ENCODE peak calls at places on chromosomes 7 and 10, in five cellular contexts. One of them, this sample, is unnamed.

GRCh38 chr10:17779761-17780160 is 27.8 kb downstream of the TMEM236 start:
- DNase-seq in IMR-90: no peak
- DNase-seq in endothelial cell: no peak
- DNase-seq in astrocyte of the spinal cord: no peak
- DNase-seq in lower leg skin: no peak
- DNase-seq in this sample: no peak

GRCh38 chr7:28957064-28957821 is 887 bp downstream of the TRIL start:
- DNase-seq in IMR-90: no peak
- DNase-seq in lower leg skin: no peak
- DNase-seq in endothelial cell: peak
- DNase-seq in astrocyte of the spinal cord: peak
- DNase-seq in this sample: peak

GRCh38 chr10:51389415-51390342 is 309.7 kb downstream of the CSTF2T start:
- DNase-seq in astrocyte of the spinal cord: peak
- DNase-seq in endothelial cell: peak
- DNase-seq in IMR-90: peak
- DNase-seq in lower leg skin: no peak
- DNase-seq in this sample: peak

GRCh38 chr7:18352339-18353255 is 143.0 kb upstream of the HDAC9 start:
- DNase-seq in lower leg skin: peak
- DNase-seq in astrocyte of the spinal cord: peak
- DNase-seq in endothelial cell: peak
- DNase-seq in IMR-90: peak
- DNase-seq in this sample: peak

GRCh38 chr7:74371381-74372059 is 82.2 kb upstream of the GTF2IRD1 start:
- DNase-seq in astrocyte of the spinal cord: no peak
- DNase-seq in lower leg skin: no peak
- DNase-seq in endothelial cell: peak
- DNase-seq in IMR-90: no peak
- DNase-seq in this sample: no peak

GRCh38 chr7:22759721-22760120 is 32.7 kb downstream of the IL6 start:
- DNase-seq in astrocyte of the spinal cord: peak
- DNase-seq in IMR-90: peak
- DNase-seq in endothelial cell: no peak
- DNase-seq in lower leg skin: no peak
- DNase-seq in this sample: no peak

GRCh38 chr10:49593564-49593875 is 16.6 kb upstream of the SLC18A3 start:
- DNase-seq in lower leg skin: peak
- DNase-seq in astrocyte of the spinal cord: no peak
- DNase-seq in IMR-90: no peak
- DNase-seq in endothelial cell: no peak
- DNase-seq in this sample: no peak

GRCh38 chr10:80502621-80503583 is 34.8 kb upstream of the SH2D4B start:
- DNase-seq in astrocyte of the spinal cord: no peak
- DNase-seq in endothelial cell: no peak
- DNase-seq in lower leg skin: no peak
- DNase-seq in IMR-90: no peak
- DNase-seq in this sample: no peak

GRCh38 chr7:71254751-71255150 is 122.8 kb downstream of the GALNT17 start:
- DNase-seq in IMR-90: no peak
- DNase-seq in lower leg skin: no peak
- DNase-seq in astrocyte of the spinal cord: no peak
- DNase-seq in endothelial cell: no peak
- DNase-seq in this sample: no peak

GRCh38 chr10:91556691-91557529 is 76.0 kb downstream of the PPP1R3C start:
- DNase-seq in astrocyte of the spinal cord: no peak
- DNase-seq in IMR-90: no peak
- DNase-seq in endothelial cell: no peak
- DNase-seq in lower leg skin: no peak
- DNase-seq in this sample: no peak

GRCh38 chr7:153657182-153657800 is 394.9 kb upstream of the DPP6 start:
- DNase-seq in lower leg skin: no peak
- DNase-seq in astrocyte of the spinal cord: no peak
- DNase-seq in endothelial cell: no peak
- DNase-seq in IMR-90: no peak
- DNase-seq in this sample: no peak

GRCh38 chr10:120555436-120556163 is 98.6 kb downstream of the PLPP4 start:
- DNase-seq in endothelial cell: no peak
- DNase-seq in astrocyte of the spinal cord: no peak
- DNase-seq in lower leg skin: no peak
- DNase-seq in IMR-90: no peak
- DNase-seq in this sample: no peak

GRCh38 chr10:47326927-47327330 is 4.7 kb downstream of the GDF2 start:
- DNase-seq in lower leg skin: no peak
- DNase-seq in endothelial cell: no peak
- DNase-seq in IMR-90: no peak
- DNase-seq in astrocyte of the spinal cord: no peak
- DNase-seq in this sample: no peak

GRCh38 chr10:4770766-4771553 is 55.0 kb upstream of the AKR1E2 start:
- DNase-seq in endothelial cell: no peak
- DNase-seq in astrocyte of the spinal cord: peak
- DNase-seq in IMR-90: peak
- DNase-seq in lower leg skin: no peak
- DNase-seq in this sample: no peak

GRCh38 chr10:127986543-127987466 is 79.9 kb downstream of the PTPRE start:
- DNase-seq in endothelial cell: no peak
- DNase-seq in astrocyte of the spinal cord: no peak
- DNase-seq in IMR-90: no peak
- DNase-seq in lower leg skin: no peak
- DNase-seq in this sample: no peak

GRCh38 chr10:49831352-49832040 is 69.4 kb upstream of the OGDHL start:
- DNase-seq in astrocyte of the spinal cord: peak
- DNase-seq in IMR-90: peak
- DNase-seq in lower leg skin: no peak
- DNase-seq in endothelial cell: peak
- DNase-seq in this sample: no peak

GRCh38 chr10:3482200-3482993 is 302.6 kb downstream of the KLF6 start:
- DNase-seq in astrocyte of the spinal cord: peak
- DNase-seq in IMR-90: peak
- DNase-seq in lower leg skin: peak
- DNase-seq in endothelial cell: no peak
- DNase-seq in this sample: no peak

GRCh38 chr7:44375236-44375699 is 49.9 kb upstream of the CAMK2B start:
- DNase-seq in lower leg skin: no peak
- DNase-seq in IMR-90: no peak
- DNase-seq in astrocyte of the spinal cord: no peak
- DNase-seq in endothelial cell: peak
- DNase-seq in this sample: no peak

GRCh38 chr10:131080571-131080970 is 230.9 kb downstream of the TCERG1L start:
- DNase-seq in IMR-90: no peak
- DNase-seq in astrocyte of the spinal cord: no peak
- DNase-seq in endothelial cell: no peak
- DNase-seq in lower leg skin: no peak
- DNase-seq in this sample: no peak

GRCh38 chr7:94823952-94824351 is 83.4 kb upstream of the PPP1R9A start:
- DNase-seq in endothelial cell: no peak
- DNase-seq in astrocyte of the spinal cord: peak
- DNase-seq in IMR-90: peak
- DNase-seq in lower leg skin: no peak
- DNase-seq in this sample: no peak

GRCh38 chr7:95246935-95247370 is 77.4 kb downstream of the PON1 start:
- DNase-seq in astrocyte of the spinal cord: peak
- DNase-seq in IMR-90: peak
- DNase-seq in endothelial cell: peak
- DNase-seq in lower leg skin: peak
- DNase-seq in this sample: peak

GRCh38 chr10:104328916-104329710 is 9.2 kb downstream of the ITPRIP start:
- DNase-seq in endothelial cell: peak
- DNase-seq in lower leg skin: peak
- DNase-seq in astrocyte of the spinal cord: peak
- DNase-seq in IMR-90: peak
- DNase-seq in this sample: no peak

GRCh38 chr7:16203065-16203464 is 218.3 kb downstream of the CRPPA start:
- DNase-seq in endothelial cell: no peak
- DNase-seq in astrocyte of the spinal cord: no peak
- DNase-seq in lower leg skin: no peak
- DNase-seq in IMR-90: no peak
- DNase-seq in this sample: no peak

GRCh38 chr10:27601519-27601918 is 97.4 kb downstream of the RAB18 start:
- DNase-seq in lower leg skin: no peak
- DNase-seq in astrocyte of the spinal cord: no peak
- DNase-seq in endothelial cell: no peak
- DNase-seq in IMR-90: peak
- DNase-seq in this sample: no peak

GRCh38 chr10:17174626-17175025 is 26.8 kb downstream of the TRDMT1 start:
- DNase-seq in astrocyte of the spinal cord: no peak
- DNase-seq in IMR-90: no peak
- DNase-seq in endothelial cell: no peak
- DNase-seq in lower leg skin: no peak
- DNase-seq in this sample: no peak

GRCh38 chr10:55628260-55628701 is 732.8 kb downstream of the ZWINT start:
- DNase-seq in astrocyte of the spinal cord: peak
- DNase-seq in lower leg skin: no peak
- DNase-seq in endothelial cell: peak
- DNase-seq in IMR-90: no peak
- DNase-seq in this sample: peak
- TF ChIP-seq CTCF in astrocyte of the spinal cord: no peak
- TF ChIP-seq CTCF in lower leg skin: no peak
- TF ChIP-seq CTCF in endothelial cell: no peak
- TF ChIP-seq CTCF in IMR-90: no peak
- TF ChIP-seq CTCF in this sample: no peak

GRCh38 chr7:118350260-118350659 is 125.8 kb downstream of the ANKRD7 start:
- DNase-seq in lower leg skin: no peak
- DNase-seq in endothelial cell: no peak
- DNase-seq in astrocyte of the spinal cord: no peak
- DNase-seq in IMR-90: no peak
- DNase-seq in this sample: no peak

GRCh38 chr7:118349604-118350003 is 125.1 kb downstream of the ANKRD7 start:
- DNase-seq in astrocyte of the spinal cord: no peak
- DNase-seq in endothelial cell: no peak
- DNase-seq in IMR-90: no peak
- DNase-seq in lower leg skin: no peak
- DNase-seq in this sample: no peak

GRCh38 chr7:118352854-118353453 is 128.4 kb downstream of the ANKRD7 start:
- DNase-seq in lower leg skin: no peak
- DNase-seq in endothelial cell: no peak
- DNase-seq in astrocyte of the spinal cord: peak
- DNase-seq in IMR-90: no peak
- DNase-seq in this sample: no peak
- TF ChIP-seq CTCF in lower leg skin: no peak
- TF ChIP-seq CTCF in endothelial cell: no peak
- TF ChIP-seq CTCF in astrocyte of the spinal cord: peak
- TF ChIP-seq CTCF in IMR-90: no peak
- TF ChIP-seq CTCF in this sample: peak

GRCh38 chr10:46220872-46221538 is 65.8 kb upstream of the ANTXRL start:
- DNase-seq in astrocyte of the spinal cord: no peak
- DNase-seq in lower leg skin: no peak
- DNase-seq in endothelial cell: no peak
- DNase-seq in IMR-90: no peak
- DNase-seq in this sample: no peak
- TF ChIP-seq CTCF in astrocyte of the spinal cord: no peak
- TF ChIP-seq CTCF in lower leg skin: no peak
- TF ChIP-seq CTCF in endothelial cell: peak
- TF ChIP-seq CTCF in IMR-90: no peak
- TF ChIP-seq CTCF in this sample: peak

GRCh38 chr7:1953199-1954190 is 279.2 kb downstream of the MAD1L1 start:
- DNase-seq in astrocyte of the spinal cord: no peak
- DNase-seq in endothelial cell: no peak
- DNase-seq in IMR-90: no peak
- DNase-seq in lower leg skin: no peak
- DNase-seq in this sample: no peak

GRCh38 chr7:1956141-1956540 is 276.6 kb downstream of the MAD1L1 start:
- DNase-seq in lower leg skin: no peak
- DNase-seq in astrocyte of the spinal cord: no peak
- DNase-seq in IMR-90: no peak
- DNase-seq in endothelial cell: no peak
- DNase-seq in this sample: no peak

GRCh38 chr7:1952169-1952760 is 280.5 kb downstream of the MAD1L1 start:
- DNase-seq in astrocyte of the spinal cord: no peak
- DNase-seq in IMR-90: no peak
- DNase-seq in endothelial cell: no peak
- DNase-seq in lower leg skin: no peak
- DNase-seq in this sample: no peak

GRCh38 chr7:1952781-1953180 is 280.0 kb downstream of the MAD1L1 start:
- DNase-seq in lower leg skin: no peak
- DNase-seq in astrocyte of the spinal cord: no peak
- DNase-seq in endothelial cell: no peak
- DNase-seq in IMR-90: no peak
- DNase-seq in this sample: no peak

DNA sequence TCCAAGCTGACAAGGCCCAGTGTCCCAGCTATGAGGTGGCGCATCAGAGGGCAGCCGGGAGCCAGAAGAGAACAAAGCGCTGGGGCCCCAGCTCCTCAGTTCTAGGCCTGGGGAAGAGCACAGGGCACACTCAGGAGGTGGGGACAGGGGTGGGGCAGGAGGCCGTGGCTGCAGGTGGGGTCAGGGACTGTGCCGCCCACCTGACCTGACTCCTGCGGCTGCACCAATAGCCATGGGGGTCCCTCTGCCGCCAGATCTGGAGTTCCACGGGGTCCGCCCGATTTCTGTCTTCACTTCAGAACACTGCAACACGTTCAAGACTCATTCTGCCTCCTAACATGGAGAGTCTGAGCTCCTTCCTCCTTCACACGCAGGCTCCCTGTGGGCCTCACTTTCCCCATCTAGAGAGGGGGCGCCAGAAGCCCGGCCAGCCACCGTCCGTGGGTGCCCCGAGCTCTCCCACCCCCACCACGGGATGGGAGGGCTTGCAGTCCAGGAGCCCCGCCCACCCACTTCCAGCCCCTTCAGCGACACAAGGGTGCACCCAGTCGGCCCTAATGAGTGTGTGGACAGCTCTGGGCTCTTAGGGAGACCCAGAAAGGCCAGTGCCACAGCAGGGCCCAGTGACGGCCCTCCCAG is 278.3 kb downstream of the MAD1L1 start:
- DNase-seq in endothelial cell: no peak
- DNase-seq in IMR-90: no peak
- DNase-seq in astrocyte of the spinal cord: no peak
- DNase-seq in lower leg skin: no peak
- DNase-seq in this sample: no peak
- TF ChIP-seq CTCF in endothelial cell: no peak
- TF ChIP-seq CTCF in IMR-90: no peak
- TF ChIP-seq CTCF in astrocyte of the spinal cord: no peak
- TF ChIP-seq CTCF in lower leg skin: no peak
- TF ChIP-seq CTCF in this sample: no peak

DNA sequence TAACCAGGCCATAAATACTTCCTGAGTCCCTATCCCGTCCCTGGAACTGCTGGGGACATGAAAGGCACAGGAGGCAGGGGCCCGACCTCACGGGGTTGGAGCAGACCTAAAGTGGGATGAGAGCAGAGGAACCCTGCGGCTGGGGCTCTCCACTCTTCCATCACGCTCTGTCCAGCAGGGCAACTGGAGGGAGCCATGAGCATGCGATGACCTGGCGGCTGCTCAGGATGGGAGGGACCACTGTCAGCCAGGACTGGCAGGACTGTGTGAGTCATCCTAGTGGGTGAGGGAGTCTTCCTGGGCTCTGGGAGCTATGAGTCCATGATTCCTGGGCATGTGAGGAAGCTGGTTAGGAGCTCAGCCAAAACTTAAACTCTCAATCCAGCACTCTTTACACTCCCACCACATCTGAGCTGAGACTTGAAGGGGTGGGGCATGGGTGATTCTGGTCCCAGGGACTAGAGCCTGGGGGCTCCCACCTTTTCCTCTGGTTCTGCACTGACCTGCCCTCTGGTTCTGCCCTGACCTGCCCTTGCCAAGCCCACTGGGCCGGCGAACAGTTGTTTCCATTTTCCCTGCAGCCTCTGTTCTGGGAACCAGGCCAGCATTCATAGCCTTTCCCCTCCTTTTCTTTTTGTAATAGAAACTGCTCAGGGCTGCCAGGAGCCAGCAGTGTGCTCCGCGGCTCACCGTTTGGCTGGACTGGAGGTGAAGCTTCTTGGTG is 47.1 kb downstream of the SYPL1 start:
- DNase-seq in IMR-90: peak
- DNase-seq in astrocyte of the spinal cord: peak
- DNase-seq in endothelial cell: no peak
- DNase-seq in lower leg skin: peak
- DNase-seq in this sample: no peak
- TF ChIP-seq CTCF in IMR-90: no peak
- TF ChIP-seq CTCF in astrocyte of the spinal cord: no peak
- TF ChIP-seq CTCF in endothelial cell: no peak
- TF ChIP-seq CTCF in lower leg skin: no peak
- TF ChIP-seq CTCF in this sample: no peak

This sample was measured in progenitor cell of endocrine pancreas.